ENCODE peak calls at places on chromosomes 2 and 18, in seven cellular contexts. One of them, this sample, is unnamed.
A peak's percentile ranks its signal among the peaks of the same experiment; 100 is the strongest.

GRCh38 chr2:164260506-164260905 is 360.8 kb downstream of the GRB14 start:
- DNase-seq in right atrium auricular region: no peak
- DNase-seq in left ventricle myocardium inferior: no peak
- DNase-seq in hepatocyte: no peak
- DNase-seq in testis: no peak
- DNase-seq in adrenal gland: no peak
- DNase-seq in A549: no peak
- DNase-seq in this sample: peak; percentile 48

GRCh38 chr2:182591774-182592173 is 124.3 kb upstream of the DNAJC10 start:
- DNase-seq in right atrium auricular region: no peak
- DNase-seq in left ventricle myocardium inferior: no peak
- DNase-seq in hepatocyte: no peak
- DNase-seq in testis: no peak
- DNase-seq in adrenal gland: no peak
- DNase-seq in A549: no peak
- DNase-seq in this sample: no peak

GRCh38 chr2:1231664-1232063 is 181.6 kb upstream of the TPO start:
- DNase-seq in right atrium auricular region: no peak
- DNase-seq in left ventricle myocardium inferior: no peak
- DNase-seq in hepatocyte: peak; percentile 37
- DNase-seq in testis: no peak
- DNase-seq in adrenal gland: no peak
- DNase-seq in A549: no peak
- DNase-seq in this sample: no peak

GRCh38 chr2:98175811-98176210 is 88.8 kb downstream of the VWA3B start:
- DNase-seq in right atrium auricular region: no peak
- DNase-seq in left ventricle myocardium inferior: no peak
- DNase-seq in hepatocyte: peak; percentile 19
- DNase-seq in testis: no peak
- DNase-seq in adrenal gland: no peak
- DNase-seq in A549: no peak
- DNase-seq in this sample: no peak

GRCh38 chr18:78804206-78805030 is 175.2 kb upstream of the SALL3 start:
- DNase-seq in right atrium auricular region: no peak
- DNase-seq in left ventricle myocardium inferior: no peak
- DNase-seq in hepatocyte: no peak
- DNase-seq in testis: no peak
- DNase-seq in adrenal gland: no peak
- DNase-seq in A549: no peak
- DNase-seq in this sample: no peak

GRCh38 chr2:12658287-12658945 is 58.3 kb upstream of the TRIB2 start:
- DNase-seq in right atrium auricular region: no peak
- DNase-seq in left ventricle myocardium inferior: no peak
- DNase-seq in hepatocyte: peak; percentile 9
- DNase-seq in testis: no peak
- DNase-seq in adrenal gland: no peak
- DNase-seq in A549: no peak
- DNase-seq in this sample: no peak

GRCh38 chr18:22639026-22639463 is 221.3 kb upstream of the CTAGE1 start:
- DNase-seq in right atrium auricular region: no peak
- DNase-seq in left ventricle myocardium inferior: no peak
- DNase-seq in hepatocyte: no peak
- DNase-seq in testis: no peak
- DNase-seq in adrenal gland: no peak
- DNase-seq in A549: peak; percentile 17
- DNase-seq in this sample: peak; percentile 96

GRCh38 chr2:26584656-26585055 is 56.5 kb downstream of the CIB4 start:
- DNase-seq in right atrium auricular region: no peak
- DNase-seq in left ventricle myocardium inferior: no peak
- DNase-seq in hepatocyte: no peak
- DNase-seq in testis: no peak
- DNase-seq in adrenal gland: no peak
- DNase-seq in A549: no peak
- DNase-seq in this sample: no peak

GRCh38 chr2:177717831-177718618 is 325.5 kb downstream of the AGPS start:
- DNase-seq in right atrium auricular region: no peak
- DNase-seq in left ventricle myocardium inferior: no peak
- DNase-seq in hepatocyte: no peak
- DNase-seq in testis: no peak
- DNase-seq in adrenal gland: no peak
- DNase-seq in A549: no peak
- DNase-seq in this sample: no peak

GRCh38 chr2:37713258-37713700 is 41.8 kb upstream of the CDC42EP3 start:
- DNase-seq in right atrium auricular region: no peak
- DNase-seq in left ventricle myocardium inferior: no peak
- DNase-seq in hepatocyte: no peak
- DNase-seq in testis: no peak
- DNase-seq in adrenal gland: no peak
- DNase-seq in A549: no peak
- DNase-seq in this sample: peak; percentile 94

GRCh38 chr2:54336136-54336976 is 80.3 kb upstream of the TSPYL6 start:
- DNase-seq in right atrium auricular region: no peak
- DNase-seq in left ventricle myocardium inferior: no peak
- DNase-seq in hepatocyte: no peak
- DNase-seq in testis: no peak
- DNase-seq in adrenal gland: no peak
- DNase-seq in A549: no peak
- DNase-seq in this sample: peak; percentile 88

DNA sequence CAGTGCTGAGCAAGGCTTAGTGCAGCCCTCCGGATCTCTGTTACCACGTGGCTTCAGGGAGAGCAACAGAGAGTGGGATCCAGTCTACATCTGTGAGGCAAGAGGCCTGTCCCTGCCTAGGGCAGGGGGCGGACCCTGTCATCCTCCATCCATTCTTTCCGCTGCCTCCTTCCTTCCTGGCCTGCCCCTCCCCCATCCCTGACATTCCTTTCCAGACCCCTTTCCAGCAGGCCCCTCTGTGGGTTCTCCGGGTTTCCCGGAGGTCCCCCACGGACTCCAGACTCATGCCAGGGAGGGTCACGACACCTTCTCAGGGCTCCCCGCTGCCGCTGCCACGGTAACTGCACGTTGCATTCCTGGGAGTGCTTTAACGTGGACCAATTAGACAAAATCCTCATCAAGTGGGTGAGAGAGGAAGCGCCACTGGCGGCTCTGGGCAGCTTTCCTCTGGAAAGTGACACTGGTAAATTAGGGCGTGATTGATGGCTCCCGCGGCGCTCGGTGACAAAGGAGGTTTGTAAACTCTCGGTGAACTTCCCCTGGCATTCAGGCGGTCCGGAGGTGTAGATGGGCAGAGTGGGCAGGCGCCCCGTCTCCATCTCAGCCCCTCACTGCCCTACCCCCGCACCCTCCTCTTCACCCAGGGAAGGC is 11.4 kb downstream of the ATOH8 start:
- DNase-seq in right atrium auricular region: no peak
- DNase-seq in left ventricle myocardium inferior: no peak
- DNase-seq in hepatocyte: no peak
- DNase-seq in testis: no peak
- DNase-seq in adrenal gland: no peak
- DNase-seq in A549: no peak
- DNase-seq in this sample: no peak
- H3K4me3 ChIP-seq in right atrium auricular region: no peak overlapping the region
- H3K4me3 ChIP-seq in left ventricle myocardium inferior: peak overlapping the region; percentile 24
- H3K4me3 ChIP-seq in hepatocyte: no peak overlapping the region
- H3K4me3 ChIP-seq in testis: no peak overlapping the region
- H3K4me3 ChIP-seq in adrenal gland: no peak overlapping the region
- H3K4me3 ChIP-seq in A549: no peak overlapping the region
- H3K4me3 ChIP-seq in this sample: no peak overlapping the region

GRCh38 chr2:226127682-226128081 is 671.9 kb downstream of the IRS1 start:
- DNase-seq in right atrium auricular region: no peak
- DNase-seq in left ventricle myocardium inferior: no peak
- DNase-seq in hepatocyte: no peak
- DNase-seq in testis: no peak
- DNase-seq in adrenal gland: no peak
- DNase-seq in A549: no peak
- DNase-seq in this sample: no peak
- H3K4me1 ChIP-seq in right atrium auricular region: no peaks in the 10 kb centered on the region
- H3K4me1 ChIP-seq in left ventricle myocardium inferior: peaks cover 43% of the 10 kb centered on the region
- H3K4me1 ChIP-seq in hepatocyte: peaks cover 11% of the 10 kb centered on the region
- H3K4me1 ChIP-seq in testis: no peaks in the 10 kb centered on the region
- H3K4me1 ChIP-seq in adrenal gland: no peaks in the 10 kb centered on the region
- H3K4me1 ChIP-seq in A549: peaks cover 14% of the 10 kb centered on the region
- H3K4me1 ChIP-seq in this sample: no peaks in the 10 kb centered on the region

DNA sequence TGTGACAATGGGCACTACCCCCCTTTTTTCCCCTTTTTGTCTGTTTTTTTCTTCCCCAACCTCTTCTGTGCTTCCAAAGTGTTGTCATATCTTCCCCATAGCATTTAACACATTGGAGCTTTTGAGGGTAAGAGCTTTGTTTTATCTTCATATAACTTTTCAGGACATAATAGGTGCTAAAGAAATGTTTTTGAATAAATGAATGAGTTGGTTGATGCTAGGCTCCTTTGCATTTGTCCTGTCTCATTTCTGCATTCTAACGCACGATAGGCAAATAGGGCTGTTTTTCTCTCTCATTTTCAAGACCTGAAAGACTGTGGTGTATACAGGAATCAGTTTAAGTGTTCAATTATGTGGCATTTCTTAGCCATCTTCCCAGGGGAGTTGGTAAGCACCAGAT is 832 bp upstream of the COPS7B start:
- DNase-seq in right atrium auricular region: no peak
- DNase-seq in left ventricle myocardium inferior: no peak
- DNase-seq in hepatocyte: no peak
- DNase-seq in testis: no peak
- DNase-seq in adrenal gland: no peak
- DNase-seq in A549: no peak
- DNase-seq in this sample: no peak
- H3K4me3 ChIP-seq in right atrium auricular region: no peak overlapping the region
- H3K4me3 ChIP-seq in left ventricle myocardium inferior: peak overlapping the region; percentile 96
- H3K4me3 ChIP-seq in hepatocyte: no peak overlapping the region
- H3K4me3 ChIP-seq in testis: no peak overlapping the region
- H3K4me3 ChIP-seq in adrenal gland: no peak overlapping the region
- H3K4me3 ChIP-seq in A549: no peak overlapping the region
- H3K4me3 ChIP-seq in this sample: peak overlapping the region; percentile 92

DNA sequence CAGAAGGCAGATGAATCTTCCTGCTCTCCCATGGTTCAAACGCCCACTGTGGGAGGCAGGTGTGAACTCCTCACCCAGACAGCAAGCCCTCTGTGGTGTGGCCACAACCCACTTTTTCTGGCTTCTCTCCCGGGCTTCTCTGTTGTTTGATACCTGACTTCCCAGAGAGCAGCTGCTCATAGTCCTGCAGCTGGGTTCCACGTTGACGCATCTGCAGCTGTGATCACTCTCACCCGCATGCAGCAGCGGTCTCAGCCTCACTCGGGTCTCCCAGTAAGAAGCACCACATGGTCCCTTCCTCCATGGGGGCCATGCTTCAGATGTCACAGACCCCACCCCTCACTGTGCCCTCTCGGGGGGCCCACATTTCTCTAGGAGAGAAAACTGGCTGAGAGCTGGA is 3.5 kb downstream of the ASPRV1 start:
- DNase-seq in right atrium auricular region: no peak
- DNase-seq in left ventricle myocardium inferior: no peak
- DNase-seq in hepatocyte: no peak
- DNase-seq in testis: no peak
- DNase-seq in adrenal gland: no peak
- DNase-seq in A549: no peak
- DNase-seq in this sample: no peak
- H3K4me1 ChIP-seq in right atrium auricular region: no peaks in the 10 kb centered on the region
- H3K4me1 ChIP-seq in left ventricle myocardium inferior: no peaks in the 10 kb centered on the region
- H3K4me1 ChIP-seq in hepatocyte: no peaks in the 10 kb centered on the region
- H3K4me1 ChIP-seq in testis: no peaks in the 10 kb centered on the region
- H3K4me1 ChIP-seq in adrenal gland: no peaks in the 10 kb centered on the region
- H3K4me1 ChIP-seq in A549: no peaks in the 10 kb centered on the region
- H3K4me1 ChIP-seq in this sample: no peaks in the 10 kb centered on the region

DNA sequence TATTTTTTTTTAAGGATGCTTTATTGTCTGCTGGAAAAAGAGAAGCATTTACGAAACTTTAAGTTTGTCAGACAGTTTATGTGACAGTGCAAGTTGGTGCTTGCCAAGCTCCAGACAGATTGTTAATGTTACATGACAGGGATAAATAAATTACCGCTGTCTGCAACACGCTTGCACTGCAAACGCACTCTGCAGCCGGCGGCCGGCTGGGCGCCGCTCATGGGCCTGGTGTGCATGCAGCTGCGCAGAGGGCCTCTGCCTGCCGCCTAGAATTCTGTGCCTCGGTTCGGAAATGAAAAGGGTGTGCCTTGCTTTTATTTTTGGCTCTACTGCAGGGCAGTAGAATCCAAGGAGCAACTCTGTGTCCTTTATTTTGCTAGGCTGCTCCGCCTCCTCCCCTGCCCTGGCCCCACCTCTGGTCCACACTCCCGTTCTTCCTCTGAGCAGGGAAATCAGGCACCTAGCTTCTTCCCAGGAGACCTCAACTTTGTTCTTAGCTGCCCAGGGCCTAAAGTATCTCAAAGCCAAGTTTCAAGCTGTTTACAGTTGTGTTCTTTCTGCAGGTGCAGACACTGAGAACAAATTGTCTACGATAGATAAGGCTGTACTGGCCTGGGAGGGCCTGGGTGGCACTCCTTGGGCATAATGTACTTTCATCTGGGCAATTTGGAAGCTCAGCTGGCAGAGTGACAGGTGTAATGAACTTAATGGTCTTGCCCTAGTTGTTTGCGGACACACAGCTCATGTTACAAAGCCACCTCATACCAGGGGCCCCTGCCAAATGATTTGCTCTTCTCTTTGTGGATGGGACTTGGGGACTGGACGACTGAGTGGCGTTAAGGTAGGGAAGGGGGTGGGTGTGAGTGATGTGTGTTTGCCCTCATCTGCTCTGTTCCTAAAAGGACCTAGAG is 4.1 kb downstream of the LDLRAD4 start:
- DNase-seq in right atrium auricular region: peak; percentile 86
- DNase-seq in left ventricle myocardium inferior: peak; percentile 78
- DNase-seq in hepatocyte: peak; percentile 74
- DNase-seq in testis: peak; percentile 54
- DNase-seq in adrenal gland: peak; percentile 76
- DNase-seq in A549: no peak
- DNase-seq in this sample: peak; percentile 50
- H3K4me3 ChIP-seq in right atrium auricular region: no peak overlapping the region
- H3K4me3 ChIP-seq in left ventricle myocardium inferior: peak overlapping the region; percentile 74
- H3K4me3 ChIP-seq in hepatocyte: no peak overlapping the region
- H3K4me3 ChIP-seq in testis: no peak overlapping the region
- H3K4me3 ChIP-seq in adrenal gland: no peak overlapping the region
- H3K4me3 ChIP-seq in A549: no peak overlapping the region
- H3K4me3 ChIP-seq in this sample: no peak overlapping the region

GRCh38 chr2:172549131-172549530 is 6.8 kb upstream of the PDK1 start:
- DNase-seq in right atrium auricular region: no peak
- DNase-seq in left ventricle myocardium inferior: no peak
- DNase-seq in hepatocyte: no peak
- DNase-seq in testis: no peak
- DNase-seq in adrenal gland: no peak
- DNase-seq in A549: no peak
- DNase-seq in this sample: no peak
- H3K4me1 ChIP-seq in right atrium auricular region: no peaks in the 10 kb centered on the region
- H3K4me1 ChIP-seq in left ventricle myocardium inferior: peaks cover 16% of the 10 kb centered on the region
- H3K4me1 ChIP-seq in hepatocyte: peaks cover 16% of the 10 kb centered on the region
- H3K4me1 ChIP-seq in testis: no peaks in the 10 kb centered on the region
- H3K4me1 ChIP-seq in adrenal gland: no peaks in the 10 kb centered on the region
- H3K4me1 ChIP-seq in A549: no peaks in the 10 kb centered on the region
- H3K4me1 ChIP-seq in this sample: peaks cover 12% of the 10 kb centered on the region